ENCODE peak calls at places on chromosomes 1 and 21, in nine cellular contexts. S, J, I, T, D, B, V, C and X are unnamed samples.

GRCh38 chr1:2049517-2050481 is at the start of gene PRKCZ:
- DNase-seq in S (peak; percentile 78), J (peak; percentile 73), I (peak; percentile 97), T (no peak), D (peak; percentile 98), B (no peak), V (no peak), C (peak; percentile 29), X (no peak)

GRCh38 chr1:69836961-69837636 is 269.4 kb downstream of the LRRC7 start:
- DNase-seq in S (no peak), J (no peak), I (no peak), T (no peak), D (no peak), B (peak; percentile 3), V (no peak), C (no peak), X (no peak)

GRCh38 chr1:50570064-50570463 is 146.8 kb upstream of the DMRTA2 start:
- DNase-seq in S (no peak), J (no peak), I (no peak), T (no peak), D (no peak), B (no peak), V (peak; percentile 58), C (no peak), X (no peak)

GRCh38 chr1:42941640-42942330 is 16.9 kb downstream of the SLC2A1 start:
- DNase-seq in S (peak; percentile 83), J (peak; percentile 80), I (peak; percentile 88), T (peak; percentile 88), D (peak; percentile 88), B (peak; percentile 95), V (peak; percentile 82), C (no peak), X (peak; percentile 86)

GRCh38 chr1:215284966-215285365 is 202.4 kb downstream of the KCNK2 start:
- DNase-seq in S (no peak), J (no peak), I (no peak), T (peak; percentile 31), D (no peak), B (no peak), V (peak; percentile 21), C (no peak), X (no peak)

GRCh38 chr1:68120136-68120791 is 69.8 kb upstream of the DIRAS3 start:
- DNase-seq in S (no peak), J (peak; percentile 69), I (peak; percentile 41), T (peak; percentile 84), D (no peak), B (peak; percentile 88), V (peak; percentile 85), C (peak; percentile 73), X (peak; percentile 26)

GRCh38 chr21:44579833-44580144 is 615 bp downstream of the KRTAP10-5 start:
- DNase-seq in S (no peak), J (no peak), I (no peak), T (no peak), D (peak; percentile 46), B (no peak), V (no peak), C (no peak), X (no peak)

GRCh38 chr1:76202670-76203069 is 128.1 kb downstream of the ST6GALNAC3 start:
- DNase-seq in S (no peak), J (no peak), I (no peak), T (no peak), D (no peak), B (no peak), V (no peak), C (no peak), X (no peak)

DNA sequence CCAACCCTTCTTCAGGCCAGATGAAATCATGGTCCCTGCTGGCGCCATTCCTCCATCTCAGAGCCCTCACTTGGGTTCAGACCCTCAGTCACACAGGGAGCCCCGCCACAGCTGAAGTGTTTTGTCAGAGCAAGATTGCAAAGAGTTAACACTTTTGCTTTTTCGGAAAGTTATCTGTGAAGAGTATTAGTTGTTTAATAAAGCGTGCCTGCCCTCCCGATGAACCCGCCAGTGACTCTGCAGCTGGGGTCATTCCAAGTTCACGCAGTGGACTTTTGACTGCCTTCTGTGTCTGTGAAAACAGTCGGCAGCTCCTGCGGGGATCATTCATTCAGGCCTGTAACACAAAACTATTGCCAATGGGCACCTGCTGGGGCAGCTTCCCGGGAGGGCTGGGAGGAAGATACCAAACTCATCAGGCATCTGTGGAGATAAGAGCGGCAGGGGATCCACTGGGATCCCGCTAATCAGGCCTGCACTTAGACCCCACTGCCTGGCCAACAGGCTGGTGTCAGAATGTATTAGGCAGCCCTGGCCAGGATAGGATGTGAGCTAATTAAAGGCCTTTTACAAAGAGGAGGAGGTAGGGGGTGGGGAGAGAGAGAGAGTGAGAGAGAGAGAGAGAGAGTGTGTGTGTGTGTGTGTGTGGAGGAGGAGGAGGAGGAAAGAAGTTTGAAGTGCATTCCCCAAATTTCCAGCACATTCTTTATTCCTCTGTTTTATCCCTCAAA is 184.5 kb downstream of the DHRS3 start:
- DNase-seq in S (peak; percentile 79), J (peak; percentile 22), I (peak; percentile 36), T (peak; percentile 43), D (no peak), B (peak; percentile 68), V (peak; percentile 67), C (peak; percentile 59), X (no peak)
- H3K4me3 ChIP-seq in S (no peak overlapping the region), J (no peak overlapping the region), I (no peak overlapping the region), T (no peak overlapping the region), D (no peak overlapping the region), B (no peak overlapping the region), V (no peak overlapping the region), C (no peak overlapping the region), X (no peak overlapping the region)

DNA sequence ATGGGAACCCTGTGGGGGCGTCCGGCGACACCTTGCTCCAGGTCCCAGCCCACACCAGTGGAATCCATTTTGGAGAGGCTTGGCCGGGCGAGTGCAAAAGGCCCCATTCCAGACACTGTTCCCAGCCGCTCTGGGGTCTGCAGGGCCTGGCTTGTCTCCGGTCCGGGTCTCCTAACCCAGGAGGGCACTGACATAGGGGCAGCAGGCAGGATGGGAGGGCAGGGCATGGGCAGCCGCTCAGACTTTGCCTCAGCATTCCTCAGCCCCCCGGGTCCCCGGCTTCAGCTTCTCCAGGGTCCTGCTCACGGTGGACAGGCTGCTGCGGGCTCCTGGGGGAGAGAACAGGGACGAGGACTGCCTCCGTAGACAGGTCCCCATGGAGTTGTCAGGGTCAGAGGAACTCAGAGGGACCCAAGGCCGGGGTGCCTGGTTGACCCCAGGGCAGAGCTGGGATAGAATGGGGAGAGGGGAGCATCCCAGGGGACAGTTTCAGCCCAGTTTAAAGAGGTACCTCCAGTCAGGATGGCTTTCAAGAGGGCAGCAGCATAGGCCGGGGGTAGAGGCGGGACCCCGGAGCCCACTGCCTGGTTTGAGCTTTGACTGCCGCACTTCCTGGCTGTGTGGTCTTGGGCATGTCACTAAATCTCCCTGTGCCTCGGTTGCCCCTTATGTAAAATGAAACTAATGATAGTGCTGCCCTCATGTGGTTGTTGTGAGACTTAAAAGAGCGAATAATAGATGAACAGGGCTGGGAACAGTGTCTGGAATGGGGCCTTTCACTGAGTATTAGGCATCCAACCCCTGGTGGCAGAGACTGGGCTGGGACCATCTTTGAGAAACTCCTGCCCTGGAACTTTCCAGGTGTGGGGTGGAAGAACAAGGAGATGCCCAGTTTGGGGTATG is 3.7 kb downstream of the KNCN start:
- DNase-seq in S (no peak), J (peak; percentile 65), I (no peak), T (peak; percentile 67), D (no peak), B (peak; percentile 70), V (peak; percentile 62), C (no peak), X (no peak)
- TF ChIP-seq CTCF in S (peak; percentile 28), J (peak; percentile 56), I (peak; percentile 39), T (peak; percentile 41), D (peak; percentile 48), B (peak; percentile 34), V (peak; percentile 58), C (peak; percentile 30), X (peak; percentile 53)

GRCh38 chr1:27544818-27545612 is 55.0 kb upstream of the WASF2 start:
- DNase-seq in S (peak; percentile 93), J (no peak), I (peak; percentile 51), T (peak; percentile 63), D (no peak), B (peak; percentile 85), V (peak; percentile 41), C (peak; percentile 71), X (no peak)

GRCh38 chr1:27539901-27540861 is 50.2 kb upstream of the WASF2 start:
- DNase-seq in S (peak; percentile 76), J (peak; percentile 81), I (peak; percentile 31), T (peak; percentile 78), D (no peak), B (peak; percentile 98), V (peak; percentile 75), C (peak; percentile 71), X (peak; percentile 71)

GRCh38 chr1:27545876-27546275 is 55.9 kb upstream of the WASF2 start:
- DNase-seq in S (no peak), J (no peak), I (no peak), T (peak; percentile 39), D (no peak), B (no peak), V (no peak), C (no peak), X (no peak)

GRCh38 chr1:27538793-27539192 is 48.8 kb upstream of the WASF2 start:
- DNase-seq in S (peak; percentile 77), J (no peak), I (no peak), T (peak; percentile 78), D (no peak), B (peak; percentile 90), V (peak; percentile 78), C (no peak), X (no peak)

DNA sequence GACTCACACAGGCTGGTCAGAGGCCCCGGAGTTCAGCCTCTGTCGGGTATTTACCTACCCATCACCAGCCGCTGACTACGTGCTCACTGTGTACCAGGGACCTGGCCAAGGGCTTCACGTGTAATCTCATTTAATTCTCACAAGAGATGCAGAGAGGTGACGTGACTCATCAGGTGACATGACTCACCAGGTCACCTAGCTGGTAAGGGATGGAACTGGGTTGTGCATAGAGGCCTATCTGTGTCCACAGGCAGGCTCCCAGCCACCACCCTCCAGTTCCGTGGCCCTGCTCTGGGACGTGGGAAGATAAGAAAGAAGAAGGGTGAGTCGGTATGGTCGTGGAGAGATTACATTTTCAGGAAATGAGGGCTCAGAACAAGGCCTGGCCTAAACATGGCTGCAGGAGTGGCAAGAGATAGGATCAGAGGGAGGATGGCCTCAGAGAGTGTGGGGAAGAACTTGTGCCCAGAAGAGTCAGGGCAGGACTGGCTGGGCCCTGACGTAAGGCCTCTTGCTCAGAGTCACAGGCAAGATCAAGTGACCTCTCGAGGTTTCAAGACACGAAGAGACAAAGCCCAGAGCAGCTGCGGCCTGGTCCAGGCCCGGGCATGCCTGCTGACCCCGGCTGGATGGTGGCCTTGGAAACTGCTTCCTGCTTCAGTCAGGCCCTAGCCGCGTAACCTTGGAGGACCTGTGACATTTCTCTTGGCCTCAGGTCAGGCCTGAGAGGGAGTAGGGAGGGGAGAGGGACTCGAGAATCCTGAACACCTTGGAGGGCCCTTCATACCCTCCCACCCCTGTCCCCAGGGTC is 52.7 kb upstream of the WASF2 start:
- DNase-seq in S (peak; percentile 84), J (peak; percentile 99), I (peak; percentile 49), T (peak; percentile 76), D (no peak), B (peak; percentile 62), V (peak; percentile 85), C (peak; percentile 69), X (no peak)
- H3K4me3 ChIP-seq in S (no peak overlapping the region), J (peak overlapping the region; percentile 33), I (no peak overlapping the region), T (no peak overlapping the region), D (no peak overlapping the region), B (no peak overlapping the region), V (no peak overlapping the region), C (no peak overlapping the region), X (no peak overlapping the region)

GRCh38 chr1:22573237-22573636 is 9.9 kb downstream of the EPHA8 start:
- DNase-seq in S (no peak), J (no peak), I (no peak), T (no peak), D (no peak), B (no peak), V (no peak), C (no peak), X (no peak)

GRCh38 chr1:22576148-22576544 is 12.9 kb downstream of the EPHA8 start:
- DNase-seq in S (no peak), J (no peak), I (no peak), T (no peak), D (no peak), B (no peak), V (no peak), C (no peak), X (no peak)

GRCh38 chr1:22572778-22573177 is 9.5 kb downstream of the EPHA8 start:
- DNase-seq in S (no peak), J (no peak), I (no peak), T (no peak), D (no peak), B (no peak), V (no peak), C (no peak), X (no peak)

GRCh38 chr1:22576617-22577016 is 13.3 kb downstream of the EPHA8 start:
- DNase-seq in S (no peak), J (no peak), I (no peak), T (no peak), D (no peak), B (no peak), V (no peak), C (no peak), X (no peak)

DNA sequence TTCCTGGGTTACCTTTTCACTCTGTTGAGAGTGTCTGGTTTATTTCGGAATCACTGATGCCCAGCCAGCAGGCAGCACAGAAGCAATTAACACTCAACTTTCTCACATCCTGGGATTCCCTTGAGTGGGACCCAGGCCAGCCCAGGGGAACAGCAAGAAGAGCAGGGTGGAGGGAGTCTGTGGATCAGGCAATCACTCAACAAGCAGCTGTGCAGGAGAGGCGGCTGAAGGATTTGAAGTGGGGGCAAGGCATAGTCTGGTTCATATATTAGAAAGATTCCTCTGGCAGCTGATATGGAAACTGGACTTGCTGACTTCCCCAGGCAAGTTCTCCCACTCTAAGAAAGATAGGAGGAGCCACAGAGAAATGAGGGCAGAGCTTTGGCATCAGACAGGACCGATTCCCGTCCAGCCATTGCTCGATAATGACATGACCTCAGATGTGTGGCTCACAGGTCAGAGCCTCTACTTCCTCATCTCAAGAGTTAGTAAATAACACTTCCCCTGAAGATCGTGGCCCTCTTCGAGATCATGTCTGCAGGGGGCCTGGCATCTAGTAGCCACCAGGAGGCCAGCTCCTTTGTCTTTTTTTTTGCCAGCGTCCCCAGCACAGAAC is 12.4 kb downstream of the EPHA8 start:
- DNase-seq in S (no peak), J (no peak), I (no peak), T (no peak), D (no peak), B (no peak), V (no peak), C (no peak), X (no peak)
- TF ChIP-seq CTCF in S (no peak), J (peak; percentile 2), I (no peak), T (no peak), D (no peak), B (no peak), V (no peak), C (no peak), X (no peak)